ENCODE peak calls at places on chromosomes 1 and 21, in six cellular contexts. M is HFFc6; B is spleen; W is fibroblast of the aortic adventitia; A is LoVo; O is activated CD8-positive, alpha-beta memory T cell treated with anti-CD3 and anti-CD28 coated beads, Interleukin-2, amount 50 U/mL, for 4 hours. V is an unnamed sample.

GRCh38 chr1:46364612-46365011 is 24.0 kb downstream of the NSUN4 start:
- DNase-seq in M (no peak), B (no peak), W (peak), A (no peak), O (no peak), V (peak)

GRCh38 chr1:174788981-174789380 is 210.8 kb upstream of the CACYBP start:
- DNase-seq in M (peak), B (no peak), W (peak), A (no peak), O (no peak), V (no peak)

GRCh38 chr21:44290327-44291077 is 4.8 kb downstream of the AIRE start:
- DNase-seq in M (no peak), B (peak), W (no peak), A (no peak), O (no peak), V (no peak)

GRCh38 chr1:109208847-109209463 is 4.8 kb upstream of the SARS1 start:
- DNase-seq in M (no peak), B (no peak), W (peak), A (no peak), O (no peak), V (no peak)

GRCh38 chr1:5906966-5907365 is 85.3 kb downstream of the NPHP4 start:
- DNase-seq in M (no peak), B (peak), W (no peak), A (no peak), O (no peak), V (no peak)

GRCh38 chr1:88847618-88848017 is 43.7 kb downstream of the GTF2B start:
- DNase-seq in M (no peak), B (no peak), W (no peak), A (no peak), O (no peak), V (no peak)

GRCh38 chr1:234601217-234602017 is 8.6 kb downstream of the IRF2BP2 start:
- DNase-seq in M (peak), B (no peak), W (peak), A (peak), O (no peak), V (no peak)

GRCh38 chr21:34018910-34019309 is 54.5 kb upstream of the MRPS6 start:
- DNase-seq in M (no peak), B (no peak), W (no peak), A (no peak), O (no peak), V (no peak)

GRCh38 chr21:36415375-36415774 is 30.2 kb downstream of the CHAF1B start:
- DNase-seq in M (no peak), B (no peak), W (no peak), A (no peak), O (no peak), V (no peak)

GRCh38 chr1:193411771-193412170 is 225.4 kb upstream of the B3GALT2 start:
- DNase-seq in M (no peak), B (no peak), W (no peak), A (no peak), O (no peak), V (no peak)

GRCh38 chr1:167517535-167518330 is 596 bp downstream of the CD247 start:
- DNase-seq in M (peak), B (peak), W (no peak), A (no peak), O (peak), V (no peak)

GRCh38 chr1:94983343-94983742 is 56.4 kb upstream of the CNN3 start:
- DNase-seq in M (peak), B (no peak), W (peak), A (no peak), O (no peak), V (no peak)

GRCh38 chr1:99710994-99711393 is 55.4 kb downstream of the FRRS1 start:
- DNase-seq in M (no peak), B (no peak), W (no peak), A (no peak), O (no peak), V (no peak)

GRCh38 chr1:17265162-17265561 is 16.3 kb downstream of the PADI3 start:
- DNase-seq in M (peak), B (no peak), W (no peak), A (no peak), O (no peak), V (no peak)

GRCh38 chr1:97144527-97144926 is 422.9 kb downstream of the PTBP2 start:
- DNase-seq in M (peak), B (no peak), W (peak), A (no peak), O (no peak), V (no peak)

GRCh38 chr1:23129846-23130245 is 38.8 kb downstream of the LUZP1 start:
- DNase-seq in M (no peak), B (no peak), W (peak), A (no peak), O (no peak), V (no peak)